ENCODE peak calls at places on chromosomes 3 and 15, in seven cellular contexts. One of them, this sample, is unnamed.

GRCh38 chr3:110344897-110345767 is 726.5 kb upstream of the NECTIN3 start:
- DNase-seq in HCT116: no peak
- DNase-seq in SK-N-SH: no peak
- DNase-seq in H1: no peak
- DNase-seq in HepG2: peak; percentile 87
- DNase-seq in GM12878: no peak
- DNase-seq in K562: no peak
- DNase-seq in this sample: no peak

GRCh38 chr15:90340345-90340744 is 11.7 kb upstream of the ZNF774 start:
- DNase-seq in HCT116: peak; percentile 73
- DNase-seq in SK-N-SH: no peak
- DNase-seq in H1: no peak
- DNase-seq in HepG2: peak; percentile 36
- DNase-seq in GM12878: no peak
- DNase-seq in K562: peak; percentile 50
- DNase-seq in this sample: peak; percentile 72

GRCh38 chr3:23807161-23808015 is 1.6 kb downstream of the UBE2E1 start:
- DNase-seq in HCT116: no peak
- DNase-seq in SK-N-SH: no peak
- DNase-seq in H1: no peak
- DNase-seq in HepG2: no peak
- DNase-seq in GM12878: no peak
- DNase-seq in K562: no peak
- DNase-seq in this sample: peak; percentile 29

GRCh38 chr3:15676259-15676658 is 74.7 kb downstream of the BTD start:
- DNase-seq in HCT116: no peak
- DNase-seq in SK-N-SH: no peak
- DNase-seq in H1: no peak
- DNase-seq in HepG2: no peak
- DNase-seq in GM12878: no peak
- DNase-seq in K562: no peak
- DNase-seq in this sample: no peak

GRCh38 chr15:25905140-25905539 is 42.0 kb upstream of the ATP10A start:
- DNase-seq in HCT116: no peak
- DNase-seq in SK-N-SH: no peak
- DNase-seq in H1: no peak
- DNase-seq in HepG2: no peak
- DNase-seq in GM12878: no peak
- DNase-seq in K562: no peak
- DNase-seq in this sample: no peak

GRCh38 chr3:196044513-196044912 is 37.4 kb downstream of the TFRC start:
- DNase-seq in HCT116: no peak
- DNase-seq in SK-N-SH: no peak
- DNase-seq in H1: no peak
- DNase-seq in HepG2: no peak
- DNase-seq in GM12878: no peak
- DNase-seq in K562: no peak
- DNase-seq in this sample: no peak

GRCh38 chr3:139797724-139798343 is 120.1 kb upstream of the NMNAT3 start:
- DNase-seq in HCT116: no peak
- DNase-seq in SK-N-SH: no peak
- DNase-seq in H1: no peak
- DNase-seq in HepG2: no peak
- DNase-seq in GM12878: no peak
- DNase-seq in K562: peak; percentile 43
- DNase-seq in this sample: peak; percentile 83

GRCh38 chr15:91228391-91228790 is 128.3 kb downstream of the SV2B start:
- DNase-seq in HCT116: no peak
- DNase-seq in SK-N-SH: no peak
- DNase-seq in H1: no peak
- DNase-seq in HepG2: no peak
- DNase-seq in GM12878: no peak
- DNase-seq in K562: no peak
- DNase-seq in this sample: no peak

GRCh38 chr3:109369510-109369909 is 32.2 kb upstream of the DPPA4 start:
- DNase-seq in HCT116: peak; percentile 6
- DNase-seq in SK-N-SH: no peak
- DNase-seq in H1: peak; percentile 51
- DNase-seq in HepG2: peak; percentile 7
- DNase-seq in GM12878: no peak
- DNase-seq in K562: no peak
- DNase-seq in this sample: no peak

GRCh38 chr15:77535845-77536244 is 96.9 kb downstream of the LINGO1 start:
- DNase-seq in HCT116: peak; percentile 15
- DNase-seq in SK-N-SH: no peak
- DNase-seq in H1: no peak
- DNase-seq in HepG2: no peak
- DNase-seq in GM12878: no peak
- DNase-seq in K562: peak; percentile 41
- DNase-seq in this sample: no peak

GRCh38 chr3:169822091-169822490 is 9.4 kb upstream of the LRRC34 start:
- DNase-seq in HCT116: no peak
- DNase-seq in SK-N-SH: no peak
- DNase-seq in H1: no peak
- DNase-seq in HepG2: no peak
- DNase-seq in GM12878: no peak
- DNase-seq in K562: no peak
- DNase-seq in this sample: peak; percentile 72

GRCh38 chr3:64104691-64105101 is 81.4 kb upstream of the PSMD6 start:
- DNase-seq in HCT116: no peak
- DNase-seq in SK-N-SH: no peak
- DNase-seq in H1: no peak
- DNase-seq in HepG2: no peak
- DNase-seq in GM12878: no peak
- DNase-seq in K562: no peak
- DNase-seq in this sample: no peak

GRCh38 chr3:135905058-135905724 is 60.3 kb upstream of the PPP2R3A start:
- DNase-seq in HCT116: no peak
- DNase-seq in SK-N-SH: no peak
- DNase-seq in H1: no peak
- DNase-seq in HepG2: no peak
- DNase-seq in GM12878: no peak
- DNase-seq in K562: no peak
- DNase-seq in this sample: peak; percentile 69
- TF ChIP-seq JUND in HCT116: no peak
- TF ChIP-seq JUND in SK-N-SH: no peak
- TF ChIP-seq JUND in H1: no peak
- TF ChIP-seq JUND in HepG2: no peak
- TF ChIP-seq JUND in GM12878: no peak
- TF ChIP-seq JUND in K562: no peak
- TF ChIP-seq JUND in this sample: no peak

DNA sequence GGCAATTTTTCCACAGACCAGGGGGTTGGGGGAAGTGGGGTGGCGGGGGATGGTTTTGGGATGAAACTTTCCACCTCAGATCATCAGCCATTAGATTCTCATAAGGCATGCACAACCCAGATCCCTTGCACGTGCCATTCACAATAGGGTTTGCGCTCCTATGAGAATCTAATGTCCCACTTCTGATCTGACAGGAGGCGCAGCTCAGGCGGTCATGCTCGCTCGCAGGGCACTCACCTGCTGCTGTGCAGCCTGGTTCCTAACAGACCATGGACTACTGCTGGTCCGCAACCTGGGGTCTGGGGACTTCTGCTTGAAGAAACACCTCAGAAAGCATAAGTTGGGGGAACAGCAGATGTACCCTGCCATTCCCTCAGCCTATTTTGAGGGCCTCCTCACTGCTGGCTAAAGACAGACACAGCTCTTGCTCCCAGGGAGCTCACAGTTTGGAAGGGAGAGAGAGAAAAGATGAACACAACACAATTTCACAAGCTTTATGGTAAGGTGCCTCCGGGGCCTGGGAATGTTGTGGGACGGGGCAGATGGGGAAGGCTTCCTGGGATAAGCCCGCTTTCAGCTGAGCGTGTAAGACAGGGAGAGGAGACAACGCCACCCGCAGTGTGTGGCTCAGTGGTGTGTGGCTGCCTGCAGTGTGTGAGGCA is 285.2 kb downstream of the ADAMTS17 start:
- DNase-seq in HCT116: no peak
- DNase-seq in SK-N-SH: no peak
- DNase-seq in H1: no peak
- DNase-seq in HepG2: no peak
- DNase-seq in GM12878: no peak
- DNase-seq in K562: no peak
- DNase-seq in this sample: no peak
- TF ChIP-seq JUND in HCT116: no peak
- TF ChIP-seq JUND in SK-N-SH: no peak
- TF ChIP-seq JUND in H1: no peak
- TF ChIP-seq JUND in HepG2: no peak
- TF ChIP-seq JUND in GM12878: no peak
- TF ChIP-seq JUND in K562: no peak
- TF ChIP-seq JUND in this sample: no peak

GRCh38 chr3:44996556-44996969 is 20.5 kb downstream of the EXOSC7 start:
- DNase-seq in HCT116: no peak
- DNase-seq in SK-N-SH: peak; percentile 77
- DNase-seq in H1: no peak
- DNase-seq in HepG2: peak; percentile 57
- DNase-seq in GM12878: no peak
- DNase-seq in K562: no peak
- DNase-seq in this sample: no peak
- TF ChIP-seq JUND in HCT116: no peak
- TF ChIP-seq JUND in SK-N-SH: no peak
- TF ChIP-seq JUND in H1: no peak
- TF ChIP-seq JUND in HepG2: no peak
- TF ChIP-seq JUND in GM12878: no peak
- TF ChIP-seq JUND in K562: no peak
- TF ChIP-seq JUND in this sample: no peak

DNA sequence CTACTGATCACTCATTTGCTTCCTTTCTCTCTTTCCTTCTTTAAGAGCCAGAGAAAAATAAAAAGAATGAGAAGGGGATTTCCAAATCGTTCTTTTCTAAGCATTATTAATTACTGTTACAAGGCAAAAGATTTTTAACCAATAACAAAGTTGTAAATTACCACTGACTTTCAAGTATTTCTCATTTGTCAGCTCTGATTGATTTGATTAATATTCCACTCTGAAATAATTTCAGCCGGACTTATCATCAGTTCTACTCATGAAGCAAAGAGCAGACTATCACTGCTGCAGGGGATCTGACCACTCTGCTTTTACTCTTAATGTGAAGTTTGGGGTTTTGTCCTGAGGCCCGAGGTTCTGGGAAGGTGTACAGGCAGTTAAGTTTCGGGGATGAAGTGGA is 19.8 kb downstream of the NR2F2 start:
- DNase-seq in HCT116: no peak
- DNase-seq in SK-N-SH: no peak
- DNase-seq in H1: no peak
- DNase-seq in HepG2: no peak
- DNase-seq in GM12878: no peak
- DNase-seq in K562: no peak
- DNase-seq in this sample: no peak
- TF ChIP-seq JUND in HCT116: no peak
- TF ChIP-seq JUND in SK-N-SH: no peak
- TF ChIP-seq JUND in H1: no peak
- TF ChIP-seq JUND in HepG2: no peak
- TF ChIP-seq JUND in GM12878: no peak
- TF ChIP-seq JUND in K562: no peak
- TF ChIP-seq JUND in this sample: no peak

GRCh38 chr3:149442845-149443544 is 31.5 kb upstream of the TM4SF4 start:
- DNase-seq in HCT116: peak; percentile 4
- DNase-seq in SK-N-SH: no peak
- DNase-seq in H1: no peak
- DNase-seq in HepG2: no peak
- DNase-seq in GM12878: peak; percentile 35
- DNase-seq in K562: no peak
- DNase-seq in this sample: no peak
- TF ChIP-seq JUND in HCT116: peak; percentile 59
- TF ChIP-seq JUND in SK-N-SH: no peak
- TF ChIP-seq JUND in H1: no peak
- TF ChIP-seq JUND in HepG2: no peak
- TF ChIP-seq JUND in GM12878: no peak
- TF ChIP-seq JUND in K562: no peak
- TF ChIP-seq JUND in this sample: no peak

GRCh38 chr3:197397812-197398211 is 99.4 kb upstream of the DLG1 start:
- DNase-seq in HCT116: no peak
- DNase-seq in SK-N-SH: peak; percentile 2
- DNase-seq in H1: no peak
- DNase-seq in HepG2: no peak
- DNase-seq in GM12878: no peak
- DNase-seq in K562: no peak
- DNase-seq in this sample: peak; percentile 1

GRCh38 chr3:197394464-197395321 is 96.3 kb upstream of the DLG1 start:
- DNase-seq in HCT116: peak; percentile 78
- DNase-seq in SK-N-SH: peak; percentile 19
- DNase-seq in H1: no peak
- DNase-seq in HepG2: no peak
- DNase-seq in GM12878: peak; percentile 96
- DNase-seq in K562: peak; percentile 35
- DNase-seq in this sample: peak; percentile 82

GRCh38 chr3:197398301-197398878 is 100.0 kb upstream of the DLG1 start:
- DNase-seq in HCT116: no peak
- DNase-seq in SK-N-SH: peak; percentile 1
- DNase-seq in H1: no peak
- DNase-seq in HepG2: no peak
- DNase-seq in GM12878: no peak
- DNase-seq in K562: no peak
- DNase-seq in this sample: no peak

GRCh38 chr3:197393711-197394110 is 95.3 kb upstream of the DLG1 start:
- DNase-seq in HCT116: no peak
- DNase-seq in SK-N-SH: peak; percentile 1
- DNase-seq in H1: no peak
- DNase-seq in HepG2: no peak
- DNase-seq in GM12878: no peak
- DNase-seq in K562: no peak
- DNase-seq in this sample: peak; percentile 4

GRCh38 chr3:197392961-197393360 is 94.5 kb upstream of the DLG1 start:
- DNase-seq in HCT116: no peak
- DNase-seq in SK-N-SH: peak; percentile 4
- DNase-seq in H1: no peak
- DNase-seq in HepG2: no peak
- DNase-seq in GM12878: no peak
- DNase-seq in K562: no peak
- DNase-seq in this sample: no peak
- TF ChIP-seq JUND in HCT116: no peak
- TF ChIP-seq JUND in SK-N-SH: no peak
- TF ChIP-seq JUND in H1: no peak
- TF ChIP-seq JUND in HepG2: no peak
- TF ChIP-seq JUND in GM12878: no peak
- TF ChIP-seq JUND in K562: no peak
- TF ChIP-seq JUND in this sample: no peak

GRCh38 chr3:56795097-56795806 is 6.5 kb downstream of the ARHGEF3 start:
- DNase-seq in HCT116: no peak
- DNase-seq in SK-N-SH: no peak
- DNase-seq in H1: no peak
- DNase-seq in HepG2: no peak
- DNase-seq in GM12878: no peak
- DNase-seq in K562: no peak
- DNase-seq in this sample: no peak

GRCh38 chr3:56795807-56796185 is 6.0 kb downstream of the ARHGEF3 start:
- DNase-seq in HCT116: no peak
- DNase-seq in SK-N-SH: no peak
- DNase-seq in H1: no peak
- DNase-seq in HepG2: no peak
- DNase-seq in GM12878: no peak
- DNase-seq in K562: no peak
- DNase-seq in this sample: no peak

GRCh38 chr3:56790016-56790950 is 11.5 kb downstream of the ARHGEF3 start:
- DNase-seq in HCT116: no peak
- DNase-seq in SK-N-SH: no peak
- DNase-seq in H1: no peak
- DNase-seq in HepG2: no peak
- DNase-seq in GM12878: no peak
- DNase-seq in K562: no peak
- DNase-seq in this sample: no peak

GRCh38 chr3:56788506-56788905 is 13.2 kb downstream of the ARHGEF3 start:
- DNase-seq in HCT116: no peak
- DNase-seq in SK-N-SH: no peak
- DNase-seq in H1: no peak
- DNase-seq in HepG2: no peak
- DNase-seq in GM12878: no peak
- DNase-seq in K562: no peak
- DNase-seq in this sample: no peak

GRCh38 chr3:56792201-56792600 is 9.5 kb downstream of the ARHGEF3 start:
- DNase-seq in HCT116: no peak
- DNase-seq in SK-N-SH: no peak
- DNase-seq in H1: no peak
- DNase-seq in HepG2: peak; percentile 73
- DNase-seq in GM12878: no peak
- DNase-seq in K562: no peak
- DNase-seq in this sample: no peak
- TF ChIP-seq JUND in HCT116: no peak
- TF ChIP-seq JUND in SK-N-SH: no peak
- TF ChIP-seq JUND in H1: no peak
- TF ChIP-seq JUND in HepG2: no peak
- TF ChIP-seq JUND in GM12878: no peak
- TF ChIP-seq JUND in K562: no peak
- TF ChIP-seq JUND in this sample: no peak